ENCODE peak calls at places on chromosomes 11 and 22, in ten cellular contexts. E, Y, O, B, Z, L, R, I, A and H are unnamed samples. For H3K36me3, the result is how much of the 10 kb centered on the place peaks cover.

GRCh38 chr11:110527146-110527545 is 97.4 kb downstream of the FDX1 start:
- DNase-seq in Y (no peak), L (no peak), A (no peak), R (no peak), B (no peak), I (no peak), O (no peak), Z (no peak), E (no peak), H (no peak)

GRCh38 chr11:66850588-66851250 is 6.1 kb upstream of the LRFN4 start:
- DNase-seq in Y (no peak), I (no peak), O (peak), B (no peak), E (no peak), R (no peak), A (no peak), Z (no peak), L (no peak), H (no peak)

GRCh38 chr11:45252134-45252856 is 33.8 kb downstream of the SYT13 start:
- DNase-seq in B (peak), A (peak), I (no peak), L (peak), Y (no peak), R (peak), E (no peak), Z (no peak), O (no peak), H (peak)

GRCh38 chr11:17405232-17406005 is 17.0 kb upstream of the KCNJ11 start:
- DNase-seq in E (peak), R (peak), I (peak), B (peak), Z (peak), Y (peak), O (peak), L (peak), A (peak), H (no peak)

GRCh38 chr11:3046641-3047040 is 10.6 kb downstream of the CARS1 start:
- DNase-seq in O (no peak), R (no peak), I (no peak), A (no peak), Z (no peak), B (no peak), L (no peak), E (no peak), Y (no peak), H (no peak)

GRCh38 chr11:43681543-43681942 is 1.0 kb downstream of the HSD17B12 start:
- DNase-seq in L (no peak), R (no peak), A (no peak), B (peak), Y (no peak), I (no peak), E (no peak), Z (no peak), O (no peak), H (no peak)

GRCh38 chr11:125022551-125022950 is 40.6 kb upstream of the SLC37A2 start:
- DNase-seq in I (no peak), Y (no peak), Z (no peak), B (no peak), E (no peak), A (no peak), O (no peak), R (no peak), L (no peak), H (no peak)

GRCh38 chr11:1560011-1560579 is 12.0 kb downstream of the DUSP8 start:
- DNase-seq in L (no peak), I (no peak), Z (no peak), E (no peak), A (no peak), Y (no peak), O (no peak), B (no peak), R (peak), H (no peak)

GRCh38 chr11:134027671-134028070 is 41.2 kb upstream of the JAM3 start:
- DNase-seq in R (no peak), L (no peak), E (no peak), I (no peak), Y (no peak), O (no peak), A (no peak), Z (no peak), B (no peak), H (no peak)

GRCh38 chr11:28245131-28245530 is 136.9 kb downstream of the METTL15 start:
- DNase-seq in R (no peak), O (no peak), I (no peak), Y (no peak), L (no peak), Z (no peak), B (no peak), E (no peak), A (no peak), H (no peak)

GRCh38 chr11:110479445-110480101 is 49.8 kb downstream of the FDX1 start:
- DNase-seq in A (no peak), O (no peak), I (no peak), Z (no peak), E (no peak), Y (no peak), R (no peak), L (no peak), B (peak), H (peak)

GRCh38 chr22:26775394-26775793 is 118.0 kb downstream of the MIAT start:
- DNase-seq in E (no peak), B (no peak), Y (no peak), O (no peak), R (no peak), I (no peak), Z (no peak), L (no peak), A (no peak), H (no peak)

GRCh38 chr11:118643995-118644345 is 35.5 kb downstream of the TREH start:
- DNase-seq in L (no peak), R (no peak), A (no peak), Y (no peak), Z (no peak), I (no peak), B (no peak), E (no peak), O (no peak), H (no peak)

GRCh38 chr11:64472593-64473455 is 113.9 kb downstream of the RPS6KA4 start:
- DNase-seq in L (no peak), Y (no peak), E (no peak), Z (no peak), B (no peak), R (peak), I (no peak), A (peak), O (no peak), H (no peak)

GRCh38 chr11:17019231-17019630 is 5.0 kb upstream of the PLEKHA7 start:
- DNase-seq in E (no peak), O (no peak), R (no peak), B (no peak), L (no peak), Z (no peak), I (no peak), A (no peak), Y (no peak), H (no peak)

GRCh38 chr22:31646186-31647019 is 15.6 kb downstream of the PISD start:
- DNase-seq in A (no peak), L (peak), B (no peak), O (no peak), I (no peak), Z (no peak), R (no peak), Y (no peak), E (no peak), H (no peak)

GRCh38 chr22:32534252-32535215 is 59.9 kb downstream of the FBXO7 start:
- DNase-seq in Z (no peak), E (no peak), L (peak), I (no peak), A (peak), O (peak), R (peak), B (no peak), Y (no peak), H (no peak)

GRCh38 chr11:28834877-28835276 is 726.7 kb downstream of the METTL15 start:
- DNase-seq in L (no peak), E (no peak), R (no peak), A (no peak), I (no peak), Y (no peak), O (no peak), B (no peak), Z (no peak), H (peak)

GRCh38 chr11:12731841-12732336 is 57.7 kb downstream of the TEAD1 start:
- DNase-seq in A (no peak), Z (no peak), O (no peak), B (no peak), R (no peak), E (no peak), L (no peak), Y (no peak), I (no peak), H (no peak)

GRCh38 chr22:47038206-47038835 is 275.9 kb downstream of the TBC1D22A start:
- DNase-seq in Y (no peak), O (peak), I (no peak), E (no peak), R (no peak), L (no peak), B (no peak), A (no peak), Z (no peak), H (no peak)

GRCh38 chr22:35630387-35630793 is 13.3 kb upstream of the MB start:
- DNase-seq in B (peak), E (no peak), L (no peak), A (no peak), I (no peak), R (no peak), Y (no peak), Z (no peak), O (peak), H (no peak)

GRCh38 chr22:41000941-41001721 is 50.0 kb downstream of the RBX1 start:
- DNase-seq in A (no peak), E (no peak), I (no peak), O (no peak), L (no peak), R (no peak), B (no peak), Z (no peak), Y (no peak), H (no peak)

GRCh38 chr11:122897606-122898210 is 15.1 kb downstream of the JHY start:
- DNase-seq in L (no peak), E (no peak), O (no peak), Y (no peak), R (no peak), Z (no peak), A (no peak), I (no peak), B (no peak), H (no peak)

GRCh38 chr11:70916321-70916720 is 336.1 kb downstream of the SHANK2 start:
- DNase-seq in E (no peak), Z (no peak), Y (no peak), I (no peak), A (no peak), R (no peak), L (no peak), B (no peak), O (no peak), H (no peak)
- H3K27ac ChIP-seq in E (no peak), Z (no peak), Y (no peak), I (no peak), A (no peak), R (no peak), L (no peak), B (no peak), O (peak), H (no peak)

DNA sequence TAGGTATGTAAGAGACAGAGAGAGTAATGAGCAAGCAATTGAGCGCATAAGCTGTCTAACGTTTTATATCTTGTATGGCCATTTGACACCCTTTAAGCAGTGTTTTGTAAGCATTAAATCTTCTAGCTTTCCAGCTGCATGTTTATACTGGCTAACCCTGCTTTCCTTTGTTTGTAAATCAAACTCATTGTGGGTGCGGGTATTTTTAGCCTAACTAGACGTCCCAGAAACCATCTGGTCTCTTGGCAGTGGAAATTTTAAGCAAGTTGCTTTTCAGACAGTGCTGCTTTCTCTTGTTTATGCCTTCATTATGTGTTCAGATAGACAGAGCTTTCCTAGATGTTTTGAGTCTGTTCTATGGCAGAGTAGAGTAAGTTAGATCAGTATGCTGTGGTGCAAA is 73.5 kb downstream of the RNF169 start:
- DNase-seq in L (no peak), E (no peak), O (no peak), R (no peak), A (peak), B (no peak), Z (no peak), I (no peak), Y (no peak), H (no peak)
- H3K36me3 ChIP-seq in L (under half), E (under half), O (under half), R (under half), A (under half), B (under half), Z (under half), I (under half), Y (under half), H (under half)

GRCh38 chr11:73343076-73343833 is 32.9 kb upstream of the RELT start:
- DNase-seq in I (no peak), A (no peak), E (no peak), L (no peak), Y (no peak), Z (no peak), O (no peak), B (no peak), R (no peak), H (no peak)

GRCh38 chr11:73344191-73344607 is 32.0 kb upstream of the RELT start:
- DNase-seq in Z (no peak), E (no peak), L (no peak), B (no peak), R (no peak), O (peak), Y (peak), A (no peak), I (no peak), H (no peak)

GRCh38 chr11:73340164-73340563 is 32.1 kb downstream of the ARHGEF17 start:
- DNase-seq in E (no peak), Z (no peak), O (no peak), B (no peak), Y (no peak), L (no peak), A (no peak), I (no peak), R (no peak), H (no peak)

GRCh38 chr11:73345481-73346147 is 30.6 kb upstream of the RELT start:
- DNase-seq in Z (no peak), E (no peak), R (no peak), Y (no peak), I (no peak), B (no peak), A (no peak), L (no peak), O (no peak), H (no peak)

GRCh38 chr11:73342633-73343032 is 33.6 kb upstream of the RELT start:
- DNase-seq in O (no peak), B (peak), A (no peak), E (no peak), I (no peak), Y (no peak), Z (no peak), L (no peak), R (no peak), H (no peak)
- TF ChIP-seq CTCF in O (no peak), B (no peak), A (no peak), E (no peak), I (no peak), Y (no peak), Z (no peak), L (no peak), R (no peak), H (no peak)

GRCh38 chr11:68469642-68470041 is 9.1 kb downstream of the PPP6R3 start:
- DNase-seq in Y (no peak), R (no peak), A (no peak), Z (no peak), L (no peak), O (no peak), I (no peak), E (no peak), B (no peak), H (no peak)
- H3K27ac ChIP-seq in Y (no peak), R (no peak), A (no peak), Z (no peak), L (no peak), O (peak), I (no peak), E (no peak), B (peak), H (no peak)

GRCh38 chr11:62133328-62134065 is 9.7 kb downstream of the INCENP start:
- DNase-seq in O (no peak), Z (peak), I (no peak), B (peak), A (no peak), R (no peak), L (no peak), E (no peak), Y (no peak), H (no peak)
- H3K36me3 ChIP-seq in O (under half), Z (half or more), I (under half), B (under half), A (under half), R (under half), L (under half), E (under half), Y (under half), H (half or more)

GRCh38 chr22:36982136-36982535 is 37.1 kb downstream of the TST start:
- DNase-seq in L (no peak), R (no peak), E (no peak), O (no peak), Y (no peak), A (no peak), B (no peak), Z (no peak), I (no peak), H (peak)
- TF ChIP-seq CTCF in L (no peak), R (no peak), E (no peak), O (no peak), Y (no peak), A (no peak), B (peak), Z (no peak), I (no peak), H (peak)